ENCODE peak calls at places on chromosomes 16 and 17, in four cellular contexts. G is neural progenitor cell, L is cardiac muscle cell, V is A549. P is an unnamed sample. For H3K9me3, the result is how much of the 10 kb centered on the place peaks cover.

GRCh38 chr16:80176114-80176513 is 364.7 kb upstream of the DYNLRB2 start:
- DNase-seq in V (peak), L (no peak), G (no peak), P (no peak)

GRCh38 chr17:68344701-68345136 is 53.4 kb downstream of the ARSG start:
- DNase-seq in L (no peak), G (peak), V (no peak), P (no peak)

GRCh38 chr16:30046588-30046987 is 15.5 kb upstream of the TLCD3B start:
- DNase-seq in G (no peak), L (no peak), V (no peak), P (no peak)

GRCh38 chr17:8337802-8338744 is 1.6 kb upstream of the ODF4 start:
- DNase-seq in L (no peak), G (peak), V (no peak), P (no peak)

GRCh38 chr17:39404542-39405378 is 3.3 kb upstream of the FBXL20 start:
- DNase-seq in L (no peak), G (no peak), V (peak), P (no peak)

GRCh38 chr17:62819511-62820221 is 11.6 kb upstream of the MARCHF10 start:
- DNase-seq in V (peak), L (peak), G (peak), P (peak)

GRCh38 chr17:3535253-3535995 is 22.2 kb downstream of the TRPV3 start:
- DNase-seq in L (peak), G (peak), V (peak), P (no peak)

GRCh38 chr16:21703156-21703555 is 39.4 kb downstream of the OTOA start:
- DNase-seq in L (no peak), V (no peak), G (no peak), P (no peak)

GRCh38 chr16:64982581-64982980 is 139.3 kb downstream of the CDH11 start:
- DNase-seq in L (no peak), G (no peak), V (no peak), P (no peak)

GRCh38 chr16:89095401-89095974 is 1.8 kb downstream of the ACSF3 start:
- DNase-seq in G (no peak), L (no peak), V (no peak), P (no peak)

GRCh38 chr17:44170499-44171201 is at the start of gene ASB16:
- DNase-seq in L (peak), G (peak), V (no peak), P (peak)

GRCh38 chr17:5631958-5632357 is 47.6 kb upstream of the NLRP1 start:
- DNase-seq in G (peak), L (peak), V (no peak), P (peak)

GRCh38 chr16:17365591-17366298 is 105.0 kb downstream of the XYLT1 start:
- DNase-seq in L (no peak), G (no peak), V (no peak), P (no peak)

GRCh38 chr17:2068589-2069051 is 13.7 kb downstream of the HIC1 start:
- DNase-seq in V (no peak), L (no peak), G (no peak), P (peak)

GRCh38 chr16:78675312-78675711 is 575.9 kb downstream of the WWOX start:
- DNase-seq in L (no peak), V (peak), G (no peak), P (no peak)

GRCh38 chr17:50661795-50662391 is 27.2 kb downstream of the ABCC3 start:
- DNase-seq in G (no peak), L (no peak), V (peak), P (peak)

DNA sequence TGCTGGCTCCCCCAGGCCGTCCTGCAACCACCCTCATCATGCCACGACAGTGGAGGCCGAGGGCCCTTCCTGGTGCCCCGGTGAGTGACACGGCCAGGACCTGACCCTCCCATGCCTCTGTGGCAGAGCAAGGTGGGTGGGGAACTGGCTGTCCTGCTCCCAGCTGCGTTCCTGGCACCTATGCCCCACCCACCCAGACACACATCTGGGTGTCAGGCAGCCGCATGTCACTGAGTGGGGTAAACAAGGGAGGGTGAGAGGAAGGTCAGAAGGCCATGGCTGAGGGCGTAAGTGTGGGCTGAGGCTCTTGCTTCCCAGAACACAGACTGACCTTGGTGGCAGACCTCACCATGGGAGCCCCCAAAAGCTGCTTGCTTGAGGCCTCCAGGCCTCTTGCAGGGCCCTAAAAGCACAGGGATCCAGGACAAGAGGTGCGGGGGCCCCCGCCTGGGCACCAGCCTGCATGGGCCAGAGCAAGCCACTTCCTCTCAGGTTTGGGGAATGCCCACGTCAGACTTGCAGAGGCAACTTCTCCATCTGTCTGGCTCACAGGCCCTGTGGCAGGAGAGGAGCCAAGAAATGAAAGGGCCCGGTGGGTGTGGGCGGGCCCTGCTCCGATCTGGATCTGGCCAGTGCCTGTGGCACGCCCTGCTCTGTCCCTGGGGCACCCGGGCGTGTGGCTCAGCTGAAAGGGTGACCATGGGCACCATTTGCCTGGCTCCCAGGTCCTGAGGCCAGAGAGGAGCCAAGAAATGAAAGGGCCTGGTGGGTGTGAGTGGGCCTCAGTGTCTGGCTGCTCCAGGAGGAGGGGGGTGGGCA is 3.9 kb upstream of the CCDC57 start:
- DNase-seq in L (no peak), V (peak), G (no peak), P (no peak)
- H3K27ac ChIP-seq in L (no peak), V (peak), G (no peak), P (no peak)

GRCh38 chr16:1964046-1964505 is 550 bp downstream of the RPS2 start:
- DNase-seq in G (peak), V (peak), L (peak), P (peak)

GRCh38 chr16:1968146-1968953 is 1.7 kb downstream of the RNF151 start:
- DNase-seq in L (no peak), V (no peak), G (no peak), P (no peak)

GRCh38 chr16:1966460-1966859 is at the start of gene RNF151:
- DNase-seq in V (no peak), G (no peak), L (no peak), P (no peak)

GRCh38 chr16:1964506-1965471 is at the start of gene RPS2:
- DNase-seq in G (peak), L (peak), V (peak), P (peak)

GRCh38 chr16:1965610-1966009 is 984 bp upstream of the RPS2 start:
- DNase-seq in G (no peak), V (no peak), L (no peak), P (no peak)
- H3K4me3 ChIP-seq in G (peak), V (peak), L (peak), P (peak)

GRCh38 chr17:71217769-71218168 is 903.1 kb upstream of the SOX9 start:
- DNase-seq in L (no peak), G (no peak), V (no peak), P (no peak)
- H3K9me3 ChIP-seq in L (under half), G (under half), V (under half), P (under half)

GRCh38 chr16:69395859-69396186 is 10.0 kb upstream of the TERF2 start:
- DNase-seq in L (no peak), G (no peak), V (no peak), P (no peak)
- H3K27ac ChIP-seq in L (no peak), G (no peak), V (peak), P (no peak)

GRCh38 chr17:42246515-42246914 is 29.7 kb downstream of the STAT5B start:
- DNase-seq in V (no peak), G (no peak), L (no peak), P (no peak)

GRCh38 chr17:42248351-42249179 is 27.6 kb downstream of the STAT5B start:
- DNase-seq in G (peak), L (peak), V (no peak), P (peak)

GRCh38 chr17:42251115-42251514 is 25.1 kb downstream of the STAT5B start:
- DNase-seq in L (no peak), G (no peak), V (peak), P (no peak)

GRCh38 chr17:42249681-42250446 is 26.3 kb downstream of the STAT5B start:
- DNase-seq in V (no peak), L (no peak), G (no peak), P (no peak)

DNA sequence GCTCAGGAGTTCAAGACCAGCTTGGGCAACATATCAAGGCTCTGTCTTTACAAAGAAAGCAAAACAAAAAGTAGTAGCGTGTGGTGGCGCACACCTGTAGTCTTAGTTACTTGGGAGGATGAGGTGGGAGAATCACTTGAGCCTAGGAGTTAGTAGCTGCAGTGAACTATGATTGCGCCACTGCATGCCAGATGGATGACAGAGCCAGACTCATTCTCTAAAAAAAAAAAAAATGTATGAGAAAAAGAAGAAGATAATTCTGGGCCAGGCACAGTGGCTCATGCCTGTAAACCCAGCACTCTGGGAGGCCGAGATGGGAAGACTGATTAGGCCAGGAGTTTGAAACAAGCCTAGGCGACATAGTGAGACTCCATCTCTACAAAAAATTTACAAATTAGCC is 28.5 kb downstream of the STAT5B start:
- DNase-seq in G (no peak), L (no peak), V (peak), P (no peak)
- H3K4me3 ChIP-seq in G (no peak), L (no peak), V (no peak), P (no peak)

GRCh38 chr16:58492066-58492465 is 7.9 kb upstream of the NDRG4 start:
- DNase-seq in V (no peak), G (no peak), L (no peak), P (peak)

GRCh38 chr16:58495861-58496331 is 4.0 kb upstream of the NDRG4 start:
- DNase-seq in G (peak), L (no peak), V (no peak), P (no peak)

GRCh38 chr16:58492735-58493134 is 7.2 kb upstream of the NDRG4 start:
- DNase-seq in L (no peak), V (no peak), G (peak), P (peak)

GRCh38 chr16:58494981-58495860 is 4.7 kb upstream of the NDRG4 start:
- DNase-seq in G (peak), V (peak), L (peak), P (peak)

DNA sequence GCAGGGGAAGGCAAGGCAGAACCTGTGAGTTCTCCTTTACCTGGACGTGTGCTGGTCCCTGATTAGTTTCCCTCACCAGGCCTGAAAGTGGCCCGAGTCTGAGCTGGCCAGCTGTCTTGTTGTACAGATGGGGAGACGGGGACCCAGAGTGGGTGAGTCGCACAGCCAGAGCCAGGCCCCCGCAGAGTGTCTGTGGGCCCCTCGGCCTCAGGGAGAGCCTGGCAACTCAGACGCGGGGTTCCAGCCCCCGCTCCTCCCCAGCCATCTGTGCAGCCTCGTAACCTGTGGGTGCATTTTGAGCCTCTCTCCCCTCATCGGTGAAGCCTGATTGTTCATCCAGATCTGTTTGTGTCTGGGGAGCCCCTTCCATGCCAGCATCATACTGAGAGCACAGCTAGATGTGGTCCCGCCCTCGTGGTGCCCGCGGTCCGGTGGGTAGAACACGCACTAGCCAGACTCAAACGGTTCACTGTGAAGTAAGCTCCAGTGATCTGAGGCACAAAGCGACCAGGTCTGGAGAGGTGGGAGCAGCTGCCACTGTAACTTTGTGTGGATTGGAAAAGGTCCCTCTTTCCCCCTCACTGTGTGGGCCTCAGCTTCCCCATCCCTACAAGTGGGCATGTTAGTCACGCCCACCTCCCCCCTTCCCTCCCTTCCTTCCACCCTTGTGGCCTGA is 6.0 kb upstream of the NDRG4 start:
- DNase-seq in V (no peak), L (no peak), G (no peak), P (no peak)
- H3K9me3 ChIP-seq in V (under half), L (under half), G (under half), P (under half)

GRCh38 chr16:75116081-75116910 is at the start of gene LDHD:
- DNase-seq in G (peak), L (peak), V (peak), P (peak)
- H3K27ac ChIP-seq in G (no peak), L (no peak), V (peak), P (no peak)

GRCh38 chr16:27551046-27551445 is 1.1 kb downstream of the KATNIP start:
- DNase-seq in V (no peak), G (no peak), L (no peak), P (no peak)
- H3K4me3 ChIP-seq in V (peak), G (peak), L (no peak), P (no peak)

P was measured in SJCRH30.